ENCODE peak calls at places on chromosomes 6 and 20, in five cellular contexts. One of them, this sample, is unnamed.

GRCh38 chr6:33279971-33280511 is 3.1 kb downstream of the B3GALT4 start:
- DNase-seq in breast epithelium: no peak
- DNase-seq in heart left ventricle: no peak
- DNase-seq in Peyer's patch: no peak
- DNase-seq in body of pancreas: no peak
- DNase-seq in this sample: no peak

GRCh38 chr6:106315765-106316375 is 9.7 kb downstream of the ATG5 start:
- DNase-seq in breast epithelium: no peak
- DNase-seq in heart left ventricle: no peak
- DNase-seq in Peyer's patch: no peak
- DNase-seq in body of pancreas: no peak
- DNase-seq in this sample: no peak

GRCh38 chr20:32018269-32019155 is 8.3 kb downstream of the CCM2L start:
- DNase-seq in breast epithelium: peak; percentile 82
- DNase-seq in heart left ventricle: peak; percentile 76
- DNase-seq in Peyer's patch: peak; percentile 78
- DNase-seq in body of pancreas: peak; percentile 85
- DNase-seq in this sample: peak; percentile 66

GRCh38 chr6:27059621-27060425 is 187.7 kb upstream of the PRSS16 start:
- DNase-seq in breast epithelium: no peak
- DNase-seq in heart left ventricle: no peak
- DNase-seq in Peyer's patch: no peak
- DNase-seq in body of pancreas: no peak
- DNase-seq in this sample: no peak

GRCh38 chr6:33192671-33193602 is 670 bp upstream of the COL11A2 start:
- DNase-seq in breast epithelium: no peak
- DNase-seq in heart left ventricle: no peak
- DNase-seq in Peyer's patch: no peak
- DNase-seq in body of pancreas: no peak
- DNase-seq in this sample: peak; percentile 57

GRCh38 chr20:23841693-23842092 is 15.2 kb upstream of the CST2 start:
- DNase-seq in breast epithelium: no peak
- DNase-seq in heart left ventricle: no peak
- DNase-seq in Peyer's patch: no peak
- DNase-seq in body of pancreas: no peak
- DNase-seq in this sample: no peak

GRCh38 chr6:25138697-25139051 is 140.5 kb upstream of the CARMIL1 start:
- DNase-seq in breast epithelium: no peak
- DNase-seq in heart left ventricle: no peak
- DNase-seq in Peyer's patch: no peak
- DNase-seq in body of pancreas: no peak
- DNase-seq in this sample: no peak

GRCh38 chr20:46631212-46631869 is 19.9 kb downstream of the SLC13A3 start:
- DNase-seq in breast epithelium: no peak
- DNase-seq in heart left ventricle: no peak
- DNase-seq in Peyer's patch: no peak
- DNase-seq in body of pancreas: peak; percentile 61
- DNase-seq in this sample: no peak

GRCh38 chr6:9347608-9348007 is 912.3 kb upstream of the SLC35B3 start:
- DNase-seq in breast epithelium: no peak
- DNase-seq in heart left ventricle: no peak
- DNase-seq in Peyer's patch: no peak
- DNase-seq in body of pancreas: no peak
- DNase-seq in this sample: no peak

GRCh38 chr6:110326609-110327008 is 31.5 kb downstream of the METTL24 start:
- DNase-seq in breast epithelium: no peak
- DNase-seq in heart left ventricle: no peak
- DNase-seq in Peyer's patch: no peak
- DNase-seq in body of pancreas: no peak
- DNase-seq in this sample: no peak

GRCh38 chr6:101000334-101000733 is 119.2 kb upstream of the ASCC3 start:
- DNase-seq in breast epithelium: no peak
- DNase-seq in heart left ventricle: no peak
- DNase-seq in Peyer's patch: no peak
- DNase-seq in body of pancreas: no peak
- DNase-seq in this sample: no peak

GRCh38 chr6:104688283-104688969 is 171.3 kb downstream of the HACE1 start:
- DNase-seq in breast epithelium: no peak
- DNase-seq in heart left ventricle: no peak
- DNase-seq in Peyer's patch: no peak
- DNase-seq in body of pancreas: no peak
- DNase-seq in this sample: no peak

GRCh38 chr6:154757352-154758095 is 24.3 kb downstream of the SCAF8 start:
- DNase-seq in breast epithelium: no peak
- DNase-seq in heart left ventricle: no peak
- DNase-seq in Peyer's patch: no peak
- DNase-seq in body of pancreas: no peak
- DNase-seq in this sample: no peak

GRCh38 chr20:20492521-20493334 is 124.8 kb downstream of the INSM1 start:
- DNase-seq in breast epithelium: no peak
- DNase-seq in heart left ventricle: no peak
- DNase-seq in Peyer's patch: no peak
- DNase-seq in body of pancreas: peak; percentile 71
- DNase-seq in this sample: peak; percentile 58

GRCh38 chr6:145880361-145880760 is 65.8 kb upstream of the FBXO30 start:
- DNase-seq in breast epithelium: no peak
- DNase-seq in heart left ventricle: no peak
- DNase-seq in Peyer's patch: no peak
- DNase-seq in body of pancreas: no peak
- DNase-seq in this sample: no peak

GRCh38 chr6:145878591-145879295 is 64.1 kb upstream of the FBXO30 start:
- DNase-seq in breast epithelium: no peak
- DNase-seq in heart left ventricle: no peak
- DNase-seq in Peyer's patch: no peak
- DNase-seq in body of pancreas: no peak
- DNase-seq in this sample: no peak

GRCh38 chr6:145882121-145882531 is 67.5 kb upstream of the FBXO30 start:
- DNase-seq in breast epithelium: no peak
- DNase-seq in heart left ventricle: no peak
- DNase-seq in Peyer's patch: no peak
- DNase-seq in body of pancreas: no peak
- DNase-seq in this sample: no peak

GRCh38 chr6:145886228-145886956 is 71.8 kb upstream of the FBXO30 start:
- DNase-seq in breast epithelium: no peak
- DNase-seq in heart left ventricle: no peak
- DNase-seq in Peyer's patch: no peak
- DNase-seq in body of pancreas: no peak
- DNase-seq in this sample: no peak

GRCh38 chr6:145883263-145883662 is 68.7 kb upstream of the FBXO30 start:
- DNase-seq in breast epithelium: no peak
- DNase-seq in heart left ventricle: no peak
- DNase-seq in Peyer's patch: no peak
- DNase-seq in body of pancreas: no peak
- DNase-seq in this sample: no peak
- H3K4me1 ChIP-seq in breast epithelium: no peaks in the 10 kb centered on the region
- H3K4me1 ChIP-seq in heart left ventricle: no peaks in the 10 kb centered on the region
- H3K4me1 ChIP-seq in Peyer's patch: no peaks in the 10 kb centered on the region
- H3K4me1 ChIP-seq in body of pancreas: no peaks in the 10 kb centered on the region
- H3K4me1 ChIP-seq in this sample: no peaks in the 10 kb centered on the region

DNA sequence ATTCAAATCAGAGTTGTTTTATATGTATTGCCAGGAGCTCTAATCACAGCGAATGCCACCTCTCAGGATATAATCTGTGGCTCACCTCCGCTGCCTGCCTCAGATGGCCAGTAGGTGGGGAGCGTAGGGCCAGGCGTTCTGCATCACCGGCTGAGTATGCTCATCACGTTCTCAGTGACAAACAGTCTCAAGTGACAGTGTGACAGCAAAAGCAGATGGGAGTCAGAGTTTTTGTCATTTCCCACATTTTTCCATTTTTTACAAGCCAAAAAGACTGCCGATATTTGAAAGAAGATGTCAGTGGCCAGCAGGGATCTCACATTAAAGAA is 208.7 kb downstream of the ALDH8A1 start:
- DNase-seq in breast epithelium: no peak
- DNase-seq in heart left ventricle: no peak
- DNase-seq in Peyer's patch: no peak
- DNase-seq in body of pancreas: no peak
- DNase-seq in this sample: no peak
- TF ChIP-seq CTCF in breast epithelium: no peak
- TF ChIP-seq CTCF in heart left ventricle: no peak
- TF ChIP-seq CTCF in Peyer's patch: no peak
- TF ChIP-seq CTCF in body of pancreas: no peak
- TF ChIP-seq CTCF in this sample: no peak

DNA sequence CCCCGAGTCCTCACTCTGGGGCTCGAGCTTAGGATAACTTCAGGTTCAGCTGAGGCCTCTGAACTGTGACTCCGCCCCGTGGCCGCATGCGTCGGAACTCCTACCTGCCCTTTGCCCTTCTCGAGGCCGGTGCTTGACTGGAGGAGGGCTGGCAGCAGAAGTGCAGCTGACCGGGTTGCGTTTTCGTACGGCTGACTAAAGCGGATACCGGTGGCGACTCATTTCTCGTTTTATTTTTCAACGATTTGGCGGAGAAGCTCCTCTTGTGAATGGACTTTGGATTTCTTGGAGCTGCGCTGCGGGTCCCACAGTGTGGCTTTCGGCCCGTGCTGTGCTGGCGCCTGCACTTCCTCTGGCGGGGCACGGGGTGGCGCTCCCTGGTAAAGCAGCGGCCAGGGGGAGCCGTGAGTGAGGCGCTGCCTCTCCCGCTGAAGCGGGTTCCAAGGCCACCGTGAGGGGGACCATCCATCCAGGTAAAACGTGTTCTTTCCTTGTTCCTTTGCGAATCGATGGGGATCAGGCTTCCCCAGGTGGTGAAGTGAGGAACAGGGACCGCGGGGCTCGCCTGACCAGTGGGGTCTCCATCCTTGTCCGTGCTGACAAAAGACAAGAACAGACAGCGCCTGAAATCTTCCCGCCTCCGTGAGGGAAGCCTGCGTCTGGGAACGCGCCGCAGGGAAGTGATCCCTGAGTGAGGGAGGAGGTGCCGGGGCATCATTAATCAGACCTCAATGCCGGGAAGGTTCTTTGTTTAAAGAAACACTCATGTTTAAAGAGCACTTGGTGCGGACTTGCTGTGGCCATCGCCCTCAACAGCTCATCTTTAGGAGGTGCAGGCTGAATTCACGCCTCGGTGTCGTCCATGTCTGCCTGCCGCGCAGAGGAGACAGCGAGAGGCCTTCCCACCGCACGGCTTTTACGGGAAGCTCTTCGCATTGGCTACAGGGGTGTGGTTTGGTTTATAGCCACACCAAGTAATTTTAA is 38.8 kb downstream of the ERMARD start:
- DNase-seq in breast epithelium: peak; percentile 76
- DNase-seq in heart left ventricle: peak; percentile 89
- DNase-seq in Peyer's patch: peak; percentile 88
- DNase-seq in body of pancreas: peak; percentile 68
- DNase-seq in this sample: peak; percentile 86
- TF ChIP-seq POLR2A in breast epithelium: peak; percentile 15
- TF ChIP-seq POLR2A in heart left ventricle: no peak
- TF ChIP-seq POLR2A in Peyer's patch: no peak
- TF ChIP-seq POLR2A in body of pancreas: no peak
- TF ChIP-seq POLR2A in this sample: peak; percentile 32

GRCh38 chr6:149855741-149856140 is 8.4 kb downstream of the LRP11 start:
- DNase-seq in breast epithelium: no peak
- DNase-seq in heart left ventricle: no peak
- DNase-seq in Peyer's patch: no peak
- DNase-seq in body of pancreas: no peak
- DNase-seq in this sample: no peak
- H3K4me1 ChIP-seq in breast epithelium: no peaks in the 10 kb centered on the region
- H3K4me1 ChIP-seq in heart left ventricle: no peaks in the 10 kb centered on the region
- H3K4me1 ChIP-seq in Peyer's patch: peaks cover 4% of the 10 kb centered on the region
- H3K4me1 ChIP-seq in body of pancreas: peaks cover 19% of the 10 kb centered on the region
- H3K4me1 ChIP-seq in this sample: no peaks in the 10 kb centered on the region